ENCODE peak calls at places on chromosomes 5 and 9, in four cellular contexts. B, U, I and A are unnamed samples.
A peak's percentile ranks its signal among the peaks of the same experiment; 100 is the strongest.

GRCh38 chr5:15993934-15994333 is 185.7 kb downstream of the MARCHF11 start:
- DNase-seq in I (no peak), U (no peak), B (no peak), A (no peak)

GRCh38 chr5:150281987-150282386 is 7.6 kb downstream of the CAMK2A start:
- DNase-seq in U (no peak), I (no peak), B (no peak), A (no peak)

GRCh38 chr5:176830422-176831025 is 20.2 kb downstream of the UNC5A start:
- DNase-seq in B (no peak), I (no peak), U (no peak), A (no peak)

GRCh38 chr9:115002371-115003120 is 72.2 kb upstream of the TNFSF8 start:
- DNase-seq in I (no peak), B (no peak), U (no peak), A (peak; percentile 18)

GRCh38 chr5:57422993-57423392 is 59.6 kb downstream of the ACTBL2 start:
- DNase-seq in B (no peak), U (no peak), I (no peak), A (no peak)

GRCh38 chr9:95753762-95754465 is 121.6 kb upstream of the ERCC6L2 start:
- DNase-seq in U (no peak), B (no peak), I (no peak), A (no peak)

GRCh38 chr5:140926211-140926902 is at the start of gene PCDHAC1:
- DNase-seq in B (peak; percentile 34), I (peak; percentile 10), U (no peak), A (peak; percentile 17)

GRCh38 chr9:131420913-131421312 is 27.0 kb downstream of the PRRC2B start:
- DNase-seq in I (no peak), B (no peak), U (no peak), A (no peak)

GRCh38 chr9:119801311-119801710 is 432.1 kb upstream of the BRINP1 start:
- DNase-seq in U (no peak), B (no peak), I (no peak), A (no peak)

GRCh38 chr5:15827786-15828185 is 327.8 kb downstream of the FBXL7 start:
- DNase-seq in B (no peak), U (no peak), I (no peak), A (no peak)

GRCh38 chr5:6482735-6483134 is 34.1 kb downstream of the UBE2QL1 start:
- DNase-seq in I (no peak), B (no peak), U (no peak), A (no peak)

GRCh38 chr5:75405296-75405695 is 68.3 kb downstream of the HMGCR start:
- DNase-seq in I (no peak), U (no peak), B (no peak), A (no peak)

GRCh38 chr5:1312993-1313833 is 18.3 kb upstream of the TERT start:
- DNase-seq in U (peak; percentile 93), B (peak; percentile 42), I (peak; percentile 20), A (peak; percentile 99)

GRCh38 chr5:39015743-39016586 is 58.2 kb downstream of the RICTOR start:
- DNase-seq in U (no peak), B (no peak), I (no peak), A (no peak)

GRCh38 chr5:118722165-118723020 is 266.0 kb downstream of the DTWD2 start:
- DNase-seq in U (no peak), B (no peak), I (no peak), A (no peak)

GRCh38 chr5:145983461-145983860 is 47.1 kb downstream of the SH3RF2 start:
- DNase-seq in I (no peak), U (no peak), B (no peak), A (no peak)

GRCh38 chr5:173123416-173123815 is 20.9 kb upstream of the BNIP1 start:
- DNase-seq in B (no peak), U (no peak), I (no peak), A (no peak)

GRCh38 chr9:35108461-35108860 is 5.5 kb upstream of the STOML2 start:
- DNase-seq in B (no peak), U (no peak), I (no peak), A (no peak)

GRCh38 chr5:1879292-1880263 is 3.1 kb downstream of the IRX4 start:
- DNase-seq in U (no peak), I (no peak), B (no peak), A (no peak)

GRCh38 chr9:130461218-130461630 is 16.5 kb downstream of the ASS1 start:
- DNase-seq in U (peak; percentile 65), B (peak; percentile 80), I (peak; percentile 77), A (peak; percentile 22)

GRCh38 chr9:137506274-137506673 is 43.9 kb downstream of the PNPLA7 start:
- DNase-seq in B (no peak), I (no peak), U (no peak), A (no peak)

GRCh38 chr9:33924978-33925797 is 108.2 kb downstream of the UBE2R2 start:
- DNase-seq in I (no peak), U (peak; percentile 49), B (no peak), A (peak; percentile 41)

GRCh38 chr5:172434246-172434645 is 20.1 kb downstream of the SH3PXD2B start:
- DNase-seq in U (no peak), I (no peak), B (no peak), A (no peak)

GRCh38 chr5:41617843-41618515 is 107.6 kb upstream of the PLCXD3 start:
- DNase-seq in B (no peak), U (no peak), I (no peak), A (no peak)

GRCh38 chr5:95858023-95858461 is 35.5 kb upstream of the GLRX start:
- DNase-seq in B (no peak), I (no peak), U (no peak), A (no peak)

GRCh38 chr9:133716564-133717112 is 21.5 kb downstream of the SARDH start:
- DNase-seq in B (no peak), I (no peak), U (no peak), A (no peak)

GRCh38 chr5:108461628-108462367 is 79.9 kb upstream of the FBXL17 start:
- DNase-seq in B (no peak), U (no peak), I (no peak), A (no peak)

GRCh38 chr9:89234636-89235035 is 56.0 kb upstream of the SHC3 start:
- DNase-seq in B (peak; percentile 58), I (no peak), U (no peak), A (peak; percentile 58)

GRCh38 chr9:89404074-89404473 is 85.8 kb downstream of the SECISBP2 start:
- DNase-seq in U (no peak), B (no peak), I (no peak), A (no peak)

GRCh38 chr5:161546463-161547301 is at the start of gene GABRB2:
- DNase-seq in U (no peak), B (peak; percentile 41), I (no peak), A (peak; percentile 47)

GRCh38 chr5:65760504-65761275 is 38.7 kb downstream of the NLN start:
- DNase-seq in I (peak; percentile 27), B (peak; percentile 14), U (peak; percentile 8), A (peak; percentile 61)

GRCh38 chr5:179211076-179211475 is 134.2 kb downstream of the ADAMTS2 start:
- DNase-seq in U (no peak), B (no peak), I (no peak), A (no peak)

GRCh38 chr9:97478301-97478981 is 23.0 kb upstream of the TMOD1 start:
- DNase-seq in B (no peak), U (no peak), I (no peak), A (no peak)

GRCh38 chr9:94812343-94812742 is 85.8 kb downstream of the AOPEP start:
- DNase-seq in B (peak; percentile 3), I (no peak), U (no peak), A (no peak)

GRCh38 chr9:134965851-134966250 is 48.1 kb upstream of the FCN1 start:
- DNase-seq in B (no peak), I (no peak), U (no peak), A (no peak)

GRCh38 chr5:74342948-74343682 is 297.4 kb downstream of the ENC1 start:
- DNase-seq in U (no peak), I (no peak), B (no peak), A (no peak)

GRCh38 chr9:135605238-135605781 is 34.0 kb downstream of the GLT6D1 start:
- DNase-seq in U (no peak), B (no peak), I (no peak), A (no peak)